ENCODE peak calls at places on chromosomes 11 and 22, in ten cellular contexts. One of them, this sample, is unnamed.

GRCh38 chr11:114237321-114238280 is 58.6 kb upstream of the NNMT start:
- DNase-seq in kidney epithelial cell: no peak
- DNase-seq in AG09319: no peak
- DNase-seq in MV-4-11: no peak
- DNase-seq in EH: no peak
- DNase-seq in mesendoderm: no peak
- DNase-seq in Caco-2: no peak
- DNase-seq in stimulated activated CD4-positive, alpha-beta T cell treated with anti-CD3 and anti-CD28 coated beads, Interleukin-15, amount 100 ng/mL, for 24 hours: no peak
- DNase-seq in Calu3: no peak
- DNase-seq in anterior cingulate cortex: no peak
- DNase-seq in this sample: no peak

GRCh38 chr22:38697055-38697980 is 3.4 kb downstream of the JOSD1 start:
- DNase-seq in kidney epithelial cell: no peak
- DNase-seq in AG09319: no peak
- DNase-seq in MV-4-11: no peak
- DNase-seq in EH: peak; percentile 51
- DNase-seq in mesendoderm: peak; percentile 21
- DNase-seq in Caco-2: peak; percentile 78
- DNase-seq in stimulated activated CD4-positive, alpha-beta T cell treated with anti-CD3 and anti-CD28 coated beads, Interleukin-15, amount 100 ng/mL, for 24 hours: no peak
- DNase-seq in Calu3: peak; percentile 35
- DNase-seq in anterior cingulate cortex: no peak
- DNase-seq in this sample: no peak

GRCh38 chr11:130441726-130442125 is 6.7 kb upstream of the ADAMTS15 start:
- DNase-seq in kidney epithelial cell: no peak
- DNase-seq in AG09319: no peak
- DNase-seq in MV-4-11: no peak
- DNase-seq in EH: no peak
- DNase-seq in mesendoderm: no peak
- DNase-seq in Caco-2: no peak
- DNase-seq in stimulated activated CD4-positive, alpha-beta T cell treated with anti-CD3 and anti-CD28 coated beads, Interleukin-15, amount 100 ng/mL, for 24 hours: no peak
- DNase-seq in Calu3: no peak
- DNase-seq in anterior cingulate cortex: no peak
- DNase-seq in this sample: no peak

GRCh38 chr22:49398115-49398514 is 429.6 kb downstream of the BRD1 start:
- DNase-seq in kidney epithelial cell: no peak
- DNase-seq in AG09319: no peak
- DNase-seq in MV-4-11: no peak
- DNase-seq in EH: no peak
- DNase-seq in mesendoderm: peak; percentile 25
- DNase-seq in Caco-2: no peak
- DNase-seq in stimulated activated CD4-positive, alpha-beta T cell treated with anti-CD3 and anti-CD28 coated beads, Interleukin-15, amount 100 ng/mL, for 24 hours: no peak
- DNase-seq in Calu3: no peak
- DNase-seq in anterior cingulate cortex: no peak
- DNase-seq in this sample: no peak

GRCh38 chr11:3808846-3809623 is 675 bp downstream of the PGAP2 start:
- DNase-seq in kidney epithelial cell: no peak
- DNase-seq in AG09319: peak; percentile 29
- DNase-seq in MV-4-11: peak; percentile 60
- DNase-seq in EH: peak; percentile 57
- DNase-seq in mesendoderm: peak; percentile 83
- DNase-seq in Caco-2: peak; percentile 84
- DNase-seq in stimulated activated CD4-positive, alpha-beta T cell treated with anti-CD3 and anti-CD28 coated beads, Interleukin-15, amount 100 ng/mL, for 24 hours: peak; percentile 53
- DNase-seq in Calu3: peak; percentile 67
- DNase-seq in anterior cingulate cortex: no peak
- DNase-seq in this sample: no peak

GRCh38 chr22:46110215-46110614 is 40.1 kb upstream of the PPARA start:
- DNase-seq in kidney epithelial cell: no peak
- DNase-seq in AG09319: no peak
- DNase-seq in MV-4-11: no peak
- DNase-seq in EH: peak; percentile 66
- DNase-seq in mesendoderm: peak; percentile 58
- DNase-seq in Caco-2: no peak
- DNase-seq in stimulated activated CD4-positive, alpha-beta T cell treated with anti-CD3 and anti-CD28 coated beads, Interleukin-15, amount 100 ng/mL, for 24 hours: peak; percentile 43
- DNase-seq in Calu3: peak; percentile 64
- DNase-seq in anterior cingulate cortex: no peak
- DNase-seq in this sample: no peak

GRCh38 chr11:21346361-21346760 is 677.0 kb downstream of the NELL1 start:
- DNase-seq in kidney epithelial cell: no peak
- DNase-seq in AG09319: no peak
- DNase-seq in MV-4-11: no peak
- DNase-seq in EH: no peak
- DNase-seq in mesendoderm: no peak
- DNase-seq in Caco-2: no peak
- DNase-seq in stimulated activated CD4-positive, alpha-beta T cell treated with anti-CD3 and anti-CD28 coated beads, Interleukin-15, amount 100 ng/mL, for 24 hours: no peak
- DNase-seq in Calu3: no peak
- DNase-seq in anterior cingulate cortex: no peak
- DNase-seq in this sample: no peak

GRCh38 chr11:24932110-24933000 is 435.5 kb downstream of the LUZP2 start:
- DNase-seq in kidney epithelial cell: no peak
- DNase-seq in AG09319: no peak
- DNase-seq in MV-4-11: no peak
- DNase-seq in EH: no peak
- DNase-seq in mesendoderm: no peak
- DNase-seq in Caco-2: no peak
- DNase-seq in stimulated activated CD4-positive, alpha-beta T cell treated with anti-CD3 and anti-CD28 coated beads, Interleukin-15, amount 100 ng/mL, for 24 hours: no peak
- DNase-seq in Calu3: no peak
- DNase-seq in anterior cingulate cortex: no peak
- DNase-seq in this sample: no peak

GRCh38 chr22:20284471-20285086 is 16.5 kb upstream of the RTN4R start:
- DNase-seq in kidney epithelial cell: no peak
- DNase-seq in AG09319: no peak
- DNase-seq in MV-4-11: no peak
- DNase-seq in EH: no peak
- DNase-seq in mesendoderm: no peak
- DNase-seq in Caco-2: no peak
- DNase-seq in stimulated activated CD4-positive, alpha-beta T cell treated with anti-CD3 and anti-CD28 coated beads, Interleukin-15, amount 100 ng/mL, for 24 hours: no peak
- DNase-seq in Calu3: no peak
- DNase-seq in anterior cingulate cortex: no peak
- DNase-seq in this sample: no peak

GRCh38 chr11:110897035-110897434 is 184.8 kb upstream of the ARHGAP20 start:
- DNase-seq in kidney epithelial cell: no peak
- DNase-seq in AG09319: peak; percentile 73
- DNase-seq in MV-4-11: no peak
- DNase-seq in EH: peak; percentile 79
- DNase-seq in mesendoderm: no peak
- DNase-seq in Caco-2: no peak
- DNase-seq in stimulated activated CD4-positive, alpha-beta T cell treated with anti-CD3 and anti-CD28 coated beads, Interleukin-15, amount 100 ng/mL, for 24 hours: no peak
- DNase-seq in Calu3: no peak
- DNase-seq in anterior cingulate cortex: no peak
- DNase-seq in this sample: no peak

GRCh38 chr11:1055990-1056771 is 18.5 kb upstream of the MUC2 start:
- DNase-seq in kidney epithelial cell: no peak
- DNase-seq in AG09319: no peak
- DNase-seq in MV-4-11: no peak
- DNase-seq in EH: no peak
- DNase-seq in mesendoderm: no peak
- DNase-seq in Caco-2: no peak
- DNase-seq in stimulated activated CD4-positive, alpha-beta T cell treated with anti-CD3 and anti-CD28 coated beads, Interleukin-15, amount 100 ng/mL, for 24 hours: no peak
- DNase-seq in Calu3: no peak
- DNase-seq in anterior cingulate cortex: no peak
- DNase-seq in this sample: no peak

GRCh38 chr22:45823331-45823730 is 151.7 kb downstream of the ATXN10 start:
- DNase-seq in kidney epithelial cell: no peak
- DNase-seq in AG09319: no peak
- DNase-seq in MV-4-11: no peak
- DNase-seq in EH: no peak
- DNase-seq in mesendoderm: no peak
- DNase-seq in Caco-2: no peak
- DNase-seq in stimulated activated CD4-positive, alpha-beta T cell treated with anti-CD3 and anti-CD28 coated beads, Interleukin-15, amount 100 ng/mL, for 24 hours: no peak
- DNase-seq in Calu3: no peak
- DNase-seq in anterior cingulate cortex: no peak
- DNase-seq in this sample: no peak

GRCh38 chr11:36513965-36514364 is 3.9 kb upstream of the TRAF6 start:
- DNase-seq in kidney epithelial cell: no peak
- DNase-seq in AG09319: no peak
- DNase-seq in MV-4-11: no peak
- DNase-seq in EH: no peak
- DNase-seq in mesendoderm: no peak
- DNase-seq in Caco-2: no peak
- DNase-seq in stimulated activated CD4-positive, alpha-beta T cell treated with anti-CD3 and anti-CD28 coated beads, Interleukin-15, amount 100 ng/mL, for 24 hours: no peak
- DNase-seq in Calu3: no peak
- DNase-seq in anterior cingulate cortex: no peak
- DNase-seq in this sample: no peak

GRCh38 chr11:12727556-12728070 is 53.4 kb downstream of the TEAD1 start:
- DNase-seq in kidney epithelial cell: no peak
- DNase-seq in AG09319: no peak
- DNase-seq in MV-4-11: no peak
- DNase-seq in EH: peak; percentile 82
- DNase-seq in mesendoderm: no peak
- DNase-seq in Caco-2: no peak
- DNase-seq in stimulated activated CD4-positive, alpha-beta T cell treated with anti-CD3 and anti-CD28 coated beads, Interleukin-15, amount 100 ng/mL, for 24 hours: no peak
- DNase-seq in Calu3: no peak
- DNase-seq in anterior cingulate cortex: no peak
- DNase-seq in this sample: no peak

GRCh38 chr22:19568337-19569311 is 44.4 kb upstream of the CLDN5 start:
- DNase-seq in kidney epithelial cell: peak; percentile 43
- DNase-seq in AG09319: peak; percentile 49
- DNase-seq in MV-4-11: no peak
- DNase-seq in EH: peak; percentile 93
- DNase-seq in mesendoderm: no peak
- DNase-seq in Caco-2: no peak
- DNase-seq in stimulated activated CD4-positive, alpha-beta T cell treated with anti-CD3 and anti-CD28 coated beads, Interleukin-15, amount 100 ng/mL, for 24 hours: no peak
- DNase-seq in Calu3: no peak
- DNase-seq in anterior cingulate cortex: no peak
- DNase-seq in this sample: no peak

GRCh38 chr11:46075928-46076327 is 45.3 kb downstream of the PHF21A start:
- DNase-seq in kidney epithelial cell: no peak
- DNase-seq in AG09319: no peak
- DNase-seq in MV-4-11: no peak
- DNase-seq in EH: no peak
- DNase-seq in mesendoderm: peak; percentile 21
- DNase-seq in Caco-2: no peak
- DNase-seq in stimulated activated CD4-positive, alpha-beta T cell treated with anti-CD3 and anti-CD28 coated beads, Interleukin-15, amount 100 ng/mL, for 24 hours: no peak
- DNase-seq in Calu3: peak; percentile 1
- DNase-seq in anterior cingulate cortex: no peak
- DNase-seq in this sample: no peak

GRCh38 chr11:62242021-62242420 is at the start of gene SCGB1D2:
- DNase-seq in kidney epithelial cell: no peak
- DNase-seq in AG09319: no peak
- DNase-seq in MV-4-11: no peak
- DNase-seq in EH: no peak
- DNase-seq in mesendoderm: peak; percentile 78
- DNase-seq in Caco-2: no peak
- DNase-seq in stimulated activated CD4-positive, alpha-beta T cell treated with anti-CD3 and anti-CD28 coated beads, Interleukin-15, amount 100 ng/mL, for 24 hours: no peak
- DNase-seq in Calu3: peak; percentile 2
- DNase-seq in anterior cingulate cortex: no peak
- DNase-seq in this sample: no peak

GRCh38 chr22:18000441-18001039 is 23.8 kb downstream of the MICAL3 start:
- DNase-seq in kidney epithelial cell: no peak
- DNase-seq in AG09319: no peak
- DNase-seq in MV-4-11: no peak
- DNase-seq in EH: peak; percentile 34
- DNase-seq in mesendoderm: peak; percentile 47
- DNase-seq in Caco-2: peak; percentile 42
- DNase-seq in stimulated activated CD4-positive, alpha-beta T cell treated with anti-CD3 and anti-CD28 coated beads, Interleukin-15, amount 100 ng/mL, for 24 hours: peak; percentile 37
- DNase-seq in Calu3: peak; percentile 34
- DNase-seq in anterior cingulate cortex: no peak
- DNase-seq in this sample: no peak

GRCh38 chr11:25423436-25424184 is 908.3 kb upstream of the ANO3 start:
- DNase-seq in kidney epithelial cell: no peak
- DNase-seq in AG09319: no peak
- DNase-seq in MV-4-11: no peak
- DNase-seq in EH: no peak
- DNase-seq in mesendoderm: peak; percentile 9
- DNase-seq in Caco-2: no peak
- DNase-seq in stimulated activated CD4-positive, alpha-beta T cell treated with anti-CD3 and anti-CD28 coated beads, Interleukin-15, amount 100 ng/mL, for 24 hours: no peak
- DNase-seq in Calu3: no peak
- DNase-seq in anterior cingulate cortex: no peak
- DNase-seq in this sample: peak; percentile 41

GRCh38 chr11:111378773-111379499 is at the start of gene POU2AF1:
- DNase-seq in kidney epithelial cell: no peak
- DNase-seq in AG09319: peak; percentile 5
- DNase-seq in MV-4-11: no peak
- DNase-seq in EH: peak; percentile 11
- DNase-seq in mesendoderm: no peak
- DNase-seq in Caco-2: no peak
- DNase-seq in stimulated activated CD4-positive, alpha-beta T cell treated with anti-CD3 and anti-CD28 coated beads, Interleukin-15, amount 100 ng/mL, for 24 hours: peak; percentile 90
- DNase-seq in Calu3: no peak
- DNase-seq in anterior cingulate cortex: no peak
- DNase-seq in this sample: no peak

GRCh38 chr11:44791546-44791945 is 64.8 kb downstream of the TSPAN18 start:
- DNase-seq in kidney epithelial cell: no peak
- DNase-seq in AG09319: no peak
- DNase-seq in MV-4-11: no peak
- DNase-seq in EH: no peak
- DNase-seq in mesendoderm: no peak
- DNase-seq in Caco-2: no peak
- DNase-seq in stimulated activated CD4-positive, alpha-beta T cell treated with anti-CD3 and anti-CD28 coated beads, Interleukin-15, amount 100 ng/mL, for 24 hours: no peak
- DNase-seq in Calu3: no peak
- DNase-seq in anterior cingulate cortex: no peak
- DNase-seq in this sample: no peak

GRCh38 chr11:112016088-112016764 is 9.0 kb upstream of the DLAT start:
- DNase-seq in kidney epithelial cell: no peak
- DNase-seq in AG09319: peak; percentile 7
- DNase-seq in MV-4-11: peak; percentile 87
- DNase-seq in EH: no peak
- DNase-seq in mesendoderm: no peak
- DNase-seq in Caco-2: no peak
- DNase-seq in stimulated activated CD4-positive, alpha-beta T cell treated with anti-CD3 and anti-CD28 coated beads, Interleukin-15, amount 100 ng/mL, for 24 hours: no peak
- DNase-seq in Calu3: no peak
- DNase-seq in anterior cingulate cortex: no peak
- DNase-seq in this sample: no peak

GRCh38 chr11:62974848-62975522 is 9.8 kb downstream of the SLC22A6 start:
- DNase-seq in kidney epithelial cell: no peak
- DNase-seq in AG09319: no peak
- DNase-seq in MV-4-11: no peak
- DNase-seq in EH: peak; percentile 16
- DNase-seq in mesendoderm: peak; percentile 59
- DNase-seq in Caco-2: no peak
- DNase-seq in stimulated activated CD4-positive, alpha-beta T cell treated with anti-CD3 and anti-CD28 coated beads, Interleukin-15, amount 100 ng/mL, for 24 hours: peak; percentile 40
- DNase-seq in Calu3: peak; percentile 66
- DNase-seq in anterior cingulate cortex: no peak
- DNase-seq in this sample: no peak

GRCh38 chr11:130478204-130478701 is 29.8 kb downstream of the ADAMTS15 start:
- DNase-seq in kidney epithelial cell: peak; percentile 69
- DNase-seq in AG09319: peak; percentile 94
- DNase-seq in MV-4-11: no peak
- DNase-seq in EH: peak; percentile 98
- DNase-seq in mesendoderm: peak; percentile 67
- DNase-seq in Caco-2: peak; percentile 26
- DNase-seq in stimulated activated CD4-positive, alpha-beta T cell treated with anti-CD3 and anti-CD28 coated beads, Interleukin-15, amount 100 ng/mL, for 24 hours: no peak
- DNase-seq in Calu3: peak; percentile 32
- DNase-seq in anterior cingulate cortex: no peak
- DNase-seq in this sample: peak; percentile 91

GRCh38 chr22:16917144-16918003 is 90.6 kb downstream of the GAB4 start:
- DNase-seq in kidney epithelial cell: peak; percentile 18
- DNase-seq in AG09319: peak; percentile 12
- DNase-seq in MV-4-11: peak; percentile 29
- DNase-seq in EH: peak; percentile 45
- DNase-seq in mesendoderm: peak; percentile 80
- DNase-seq in Caco-2: peak; percentile 75
- DNase-seq in stimulated activated CD4-positive, alpha-beta T cell treated with anti-CD3 and anti-CD28 coated beads, Interleukin-15, amount 100 ng/mL, for 24 hours: peak; percentile 79
- DNase-seq in Calu3: peak; percentile 68
- DNase-seq in anterior cingulate cortex: no peak
- DNase-seq in this sample: no peak

GRCh38 chr11:10664005-10664404 is 29.6 kb downstream of the IRAG1 start:
- DNase-seq in kidney epithelial cell: no peak
- DNase-seq in AG09319: no peak
- DNase-seq in MV-4-11: no peak
- DNase-seq in EH: peak; percentile 60
- DNase-seq in mesendoderm: no peak
- DNase-seq in Caco-2: no peak
- DNase-seq in stimulated activated CD4-positive, alpha-beta T cell treated with anti-CD3 and anti-CD28 coated beads, Interleukin-15, amount 100 ng/mL, for 24 hours: no peak
- DNase-seq in Calu3: no peak
- DNase-seq in anterior cingulate cortex: no peak
- DNase-seq in this sample: peak; percentile 71

GRCh38 chr11:63536669-63537292 is at the start of gene PLAAT4:
- DNase-seq in kidney epithelial cell: peak; percentile 31
- DNase-seq in AG09319: peak; percentile 30
- DNase-seq in MV-4-11: peak; percentile 58
- DNase-seq in EH: peak; percentile 63
- DNase-seq in mesendoderm: no peak
- DNase-seq in Caco-2: no peak
- DNase-seq in stimulated activated CD4-positive, alpha-beta T cell treated with anti-CD3 and anti-CD28 coated beads, Interleukin-15, amount 100 ng/mL, for 24 hours: no peak
- DNase-seq in Calu3: peak; percentile 29
- DNase-seq in anterior cingulate cortex: peak; percentile 32
- DNase-seq in this sample: peak; percentile 18

GRCh38 chr22:39524753-39525657 is 4.6 kb downstream of the ATF4 start:
- DNase-seq in kidney epithelial cell: no peak
- DNase-seq in AG09319: no peak
- DNase-seq in MV-4-11: no peak
- DNase-seq in EH: peak; percentile 18
- DNase-seq in mesendoderm: no peak
- DNase-seq in Caco-2: no peak
- DNase-seq in stimulated activated CD4-positive, alpha-beta T cell treated with anti-CD3 and anti-CD28 coated beads, Interleukin-15, amount 100 ng/mL, for 24 hours: no peak
- DNase-seq in Calu3: no peak
- DNase-seq in anterior cingulate cortex: no peak
- DNase-seq in this sample: no peak